ENCODE peak calls at places on chromosomes 7 and 10, in eight cellular contexts. V is CD8-positive, alpha-beta T cell; Z is tibial nerve; L is colonic mucosa; Q is GM13977; W is retinal pigment epithelial cell; O is GM06990; C is GM23338. A is an unnamed sample.
A peak's percentile ranks its signal among the peaks of the same experiment; 100 is the strongest.

GRCh38 chr10:86372785-86373239 is 6.2 kb upstream of the GRID1 start:
- DNase-seq in V (no peak), Z (no peak), L (no peak), Q (no peak), W (no peak), O (no peak), C (no peak), A (no peak)

GRCh38 chr10:58453098-58453497 is 59.6 kb upstream of the BICC1 start:
- DNase-seq in V (no peak), Z (no peak), L (no peak), Q (no peak), W (no peak), O (no peak), C (no peak), A (no peak)

GRCh38 chr7:30145521-30145920 is 10.7 kb downstream of the MTURN start:
- DNase-seq in V (no peak), Z (no peak), L (no peak), Q (no peak), W (no peak), O (no peak), C (no peak), A (no peak)

GRCh38 chr10:74114041-74114448 is 36.6 kb downstream of the AP3M1 start:
- DNase-seq in V (no peak), Z (no peak), L (no peak), Q (no peak), W (no peak), O (no peak), C (no peak), A (no peak)

GRCh38 chr10:129766611-129767550 is 197.2 kb downstream of the EBF3 start:
- DNase-seq in V (no peak), Z (no peak), L (peak; percentile 12), Q (no peak), W (no peak), O (no peak), C (no peak), A (no peak)

GRCh38 chr10:92627845-92628480 is 35.0 kb downstream of the KIF11 start:
- DNase-seq in V (no peak), Z (no peak), L (no peak), Q (no peak), W (no peak), O (no peak), C (peak; percentile 25), A (no peak)

GRCh38 chr7:132933076-132933466 is 148.8 kb downstream of the CHCHD3 start:
- DNase-seq in V (no peak), Z (no peak), L (no peak), Q (no peak), W (peak; percentile 96), O (peak; percentile 18), C (no peak), A (no peak)

GRCh38 chr7:66886152-66886551 is 34.9 kb upstream of the TMEM248 start:
- DNase-seq in V (no peak), Z (no peak), L (no peak), Q (no peak), W (no peak), O (no peak), C (no peak), A (no peak)

GRCh38 chr10:3848005-3848767 is 63.2 kb upstream of the KLF6 start:
- DNase-seq in V (no peak), Z (no peak), L (no peak), Q (no peak), W (no peak), O (no peak), C (no peak), A (no peak)

GRCh38 chr7:2978403-2978802 is 65.3 kb downstream of the CARD11 start:
- DNase-seq in V (peak; percentile 45), Z (peak; percentile 6), L (peak; percentile 64), Q (peak; percentile 83), W (no peak), O (peak; percentile 95), C (peak; percentile 76), A (peak; percentile 87)

DNA sequence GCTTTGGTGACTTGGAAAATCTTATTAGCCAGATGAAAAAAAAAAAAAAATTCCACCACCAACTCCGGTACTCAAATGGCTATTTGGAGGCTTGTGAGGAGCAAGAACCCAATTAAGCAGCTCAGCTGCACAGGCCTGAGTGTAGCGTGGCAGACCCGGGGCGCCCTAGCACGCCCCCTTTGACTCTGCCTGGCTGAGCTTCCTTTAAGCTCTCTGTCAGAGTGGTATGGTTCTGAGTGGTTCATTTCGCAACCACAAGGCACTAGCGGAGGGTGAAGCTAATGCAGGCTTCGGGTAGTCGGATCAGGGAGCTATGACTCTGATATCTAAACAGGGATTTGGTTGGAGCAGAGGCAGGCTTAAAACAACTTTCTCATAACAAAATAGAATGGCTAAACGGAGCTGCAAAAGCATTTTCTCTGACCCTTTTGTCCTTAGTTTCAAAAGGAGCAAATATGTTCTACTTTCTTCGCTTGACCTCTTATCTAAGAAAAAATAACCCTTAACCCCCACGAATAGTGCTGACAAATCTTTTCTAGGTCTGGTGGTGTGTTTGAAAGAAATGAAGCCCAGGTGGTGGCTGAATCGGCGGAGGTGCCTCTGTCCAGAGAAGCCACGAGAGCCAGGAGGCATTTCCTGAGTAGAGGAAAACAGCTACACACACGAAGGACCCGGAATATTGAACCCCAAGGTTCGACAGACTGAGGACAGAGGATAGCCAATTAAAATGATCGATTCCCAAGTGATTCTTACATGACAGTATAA is 285.4 kb upstream of the GLI3 start:
- DNase-seq in V (no peak), Z (peak; percentile 6), L (peak; percentile 24), Q (no peak), W (peak; percentile 73), O (no peak), C (peak; percentile 74), A (no peak)
- TF ChIP-seq CTCF in V (no peak), Z (peak; percentile 8), L (no peak), Q (no peak), W (peak; percentile 21), O (no peak), C (peak; percentile 32), A (no peak)

GRCh38 chr10:99461230-99461629 is 30.8 kb upstream of the GOT1 start:
- DNase-seq in V (no peak), Z (no peak), L (no peak), Q (no peak), W (no peak), O (no peak), C (no peak), A (no peak)

GRCh38 chr10:99456207-99456606 is 25.8 kb upstream of the GOT1 start:
- DNase-seq in V (no peak), Z (no peak), L (no peak), Q (no peak), W (no peak), O (no peak), C (no peak), A (no peak)

GRCh38 chr10:99457808-99458207 is 27.4 kb upstream of the GOT1 start:
- DNase-seq in V (no peak), Z (no peak), L (no peak), Q (no peak), W (no peak), O (no peak), C (no peak), A (no peak)

GRCh38 chr10:99460070-99460469 is 29.6 kb upstream of the GOT1 start:
- DNase-seq in V (no peak), Z (no peak), L (no peak), Q (no peak), W (no peak), O (no peak), C (no peak), A (no peak)

GRCh38 chr10:99459217-99459616 is 28.8 kb upstream of the GOT1 start:
- DNase-seq in V (no peak), Z (no peak), L (no peak), Q (no peak), W (no peak), O (no peak), C (no peak), A (no peak)
- TF ChIP-seq CTCF in V (no peak), Z (no peak), L (no peak), Q (no peak), W (no peak), O (no peak), C (no peak), A (no peak)

GRCh38 chr7:148712610-148713330 is 14.1 kb downstream of the CUL1 start:
- DNase-seq in V (no peak), Z (no peak), L (no peak), Q (no peak), W (no peak), O (no peak), C (no peak), A (no peak)

GRCh38 chr7:148711191-148712102 is 12.7 kb downstream of the CUL1 start:
- DNase-seq in V (no peak), Z (no peak), L (no peak), Q (no peak), W (no peak), O (no peak), C (no peak), A (no peak)

GRCh38 chr7:148717266-148717793 is 18.6 kb downstream of the CUL1 start:
- DNase-seq in V (no peak), Z (no peak), L (no peak), Q (no peak), W (no peak), O (no peak), C (no peak), A (no peak)

GRCh38 chr7:148715027-148715426 is 16.3 kb downstream of the CUL1 start:
- DNase-seq in V (no peak), Z (no peak), L (no peak), Q (no peak), W (no peak), O (no peak), C (no peak), A (no peak)

DNA sequence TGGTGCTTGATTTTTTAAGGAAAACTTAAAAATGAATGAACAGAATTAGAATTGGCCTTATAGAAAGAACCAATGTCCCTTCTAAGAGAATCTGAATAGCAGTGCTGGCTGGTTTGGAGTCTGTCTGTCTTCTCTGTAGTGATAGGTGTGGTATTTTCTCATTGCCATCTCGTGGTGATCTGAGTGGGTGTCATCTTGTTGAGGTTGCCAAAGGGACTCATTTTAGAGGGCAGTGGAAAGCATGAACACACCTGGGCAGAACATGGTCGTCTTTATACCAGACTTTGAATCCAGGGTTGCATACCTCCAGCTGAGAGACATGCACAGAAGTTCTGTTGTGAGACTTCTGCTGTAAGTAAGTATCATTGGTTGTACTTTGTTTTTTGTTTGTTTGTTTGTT is 15.8 kb downstream of the CUL1 start:
- DNase-seq in V (no peak), Z (no peak), L (no peak), Q (no peak), W (no peak), O (no peak), C (no peak), A (no peak)
- TF ChIP-seq CTCF in V (no peak), Z (no peak), L (no peak), Q (no peak), W (no peak), O (no peak), C (no peak), A (no peak)

GRCh38 chr7:121752706-121753105 is 120.3 kb upstream of the PTPRZ1 start:
- DNase-seq in V (no peak), Z (no peak), L (no peak), Q (no peak), W (no peak), O (no peak), C (peak; percentile 64), A (no peak)
- TF ChIP-seq CTCF in V (no peak), Z (peak; percentile 14), L (no peak), Q (peak; percentile 32), W (peak; percentile 46), O (peak; percentile 52), C (peak; percentile 79), A (no peak)

GRCh38 chr7:55288070-55288824 is 76.9 kb upstream of the LANCL2 start:
- DNase-seq in V (no peak), Z (no peak), L (no peak), Q (no peak), W (no peak), O (no peak), C (no peak), A (no peak)
- TF ChIP-seq CTCF in V (no peak), Z (no peak), L (no peak), Q (peak; percentile 9), W (no peak), O (no peak), C (no peak), A (peak; percentile 4)

A was measured in GM10248.